ENCODE peak calls at places on chromosomes 3 and 15, in six cellular contexts. V, Y, X, L, K and A are unnamed samples.

GRCh38 chr3:188901126-188901525 is 270.6 kb upstream of the TPRG1 start:
- DNase-seq in V (no peak), Y (no peak), X (no peak), L (no peak), K (no peak), A (no peak)

GRCh38 chr3:182618085-182618732 is 175.1 kb upstream of the ATP11B start:
- DNase-seq in V (no peak), Y (no peak), X (no peak), L (no peak), K (no peak), A (peak)

GRCh38 chr3:183149915-183150825 is 12.4 kb downstream of the LAMP3 start:
- DNase-seq in V (no peak), Y (no peak), X (no peak), L (no peak), K (no peak), A (no peak)

GRCh38 chr3:137998643-137999042 is 11.3 kb upstream of the CLDN18 start:
- DNase-seq in V (no peak), Y (no peak), X (no peak), L (no peak), K (no peak), A (no peak)

GRCh38 chr3:116083686-116084085 is 361.6 kb downstream of the LSAMP start:
- DNase-seq in V (no peak), Y (no peak), X (no peak), L (no peak), K (no peak), A (no peak)

GRCh38 chr15:63983071-63983711 is 63.1 kb downstream of the DAPK2 start:
- DNase-seq in V (no peak), Y (peak), X (no peak), L (no peak), K (no peak), A (peak)

GRCh38 chr3:152444029-152444641 is 175.4 kb downstream of the MBNL1 start:
- DNase-seq in V (no peak), Y (peak), X (no peak), L (no peak), K (no peak), A (no peak)

GRCh38 chr3:153138267-153139210 is 23.5 kb upstream of the RAP2B start:
- DNase-seq in V (no peak), Y (peak), X (peak), L (no peak), K (peak), A (no peak)

GRCh38 chr3:32934150-32934742 is 17.2 kb upstream of the CCR4 start:
- DNase-seq in V (peak), Y (peak), X (no peak), L (no peak), K (peak), A (peak)

GRCh38 chr3:40617084-40617483 is 92.3 kb downstream of the ZNF621 start:
- DNase-seq in V (no peak), Y (no peak), X (no peak), L (no peak), K (no peak), A (no peak)

GRCh38 chr3:103158183-103158582 is 723.4 kb downstream of the ZPLD1 start:
- DNase-seq in V (no peak), Y (no peak), X (no peak), L (no peak), K (no peak), A (no peak)

GRCh38 chr15:66621491-66622467 is 56.0 kb upstream of the LCTL start:
- DNase-seq in V (no peak), Y (no peak), X (no peak), L (no peak), K (no peak), A (peak)

GRCh38 chr15:99564221-99565030 is 1.4 kb upstream of the MEF2A start:
- DNase-seq in V (peak), Y (peak), X (no peak), L (no peak), K (peak), A (peak)

GRCh38 chr3:32414527-32415202 is 23.0 kb downstream of the CMTM7 start:
- DNase-seq in V (no peak), Y (no peak), X (no peak), L (peak), K (peak), A (no peak)

GRCh38 chr15:93384886-93385285 is 295.9 kb upstream of the RGMA start:
- DNase-seq in V (no peak), Y (no peak), X (no peak), L (no peak), K (no peak), A (no peak)

GRCh38 chr3:195003893-195004289 is 267.1 kb downstream of the XXYLT1 start:
- DNase-seq in V (no peak), Y (no peak), X (no peak), L (no peak), K (no peak), A (no peak)

GRCh38 chr3:66376568-66376967 is 124.3 kb downstream of the LRIG1 start:
- DNase-seq in V (no peak), Y (no peak), X (no peak), L (no peak), K (no peak), A (no peak)

GRCh38 chr3:40079203-40079844 is 230.2 kb upstream of the EIF1B start:
- DNase-seq in V (no peak), Y (no peak), X (no peak), L (no peak), K (peak), A (no peak)

GRCh38 chr3:128282392-128283196 is 129.3 kb downstream of the EEFSEC start:
- DNase-seq in V (no peak), Y (no peak), X (no peak), L (no peak), K (no peak), A (no peak)

GRCh38 chr3:138271189-138271794 is 58.4 kb downstream of the NME9 start:
- DNase-seq in V (no peak), Y (peak), X (no peak), L (no peak), K (no peak), A (no peak)

GRCh38 chr3:52240059-52240885 is 1.3 kb upstream of the TWF2 start:
- DNase-seq in V (peak), Y (peak), X (no peak), L (peak), K (peak), A (no peak)

GRCh38 chr3:149886957-149887356 is 73.9 kb downstream of the RNF13 start:
- DNase-seq in V (no peak), Y (no peak), X (no peak), L (no peak), K (no peak), A (no peak)

GRCh38 chr3:161148832-161149475 is 43.8 kb upstream of the B3GALNT1 start:
- DNase-seq in V (no peak), Y (no peak), X (no peak), L (no peak), K (no peak), A (no peak)

GRCh38 chr3:52124766-52125165 is 29.5 kb downstream of the POC1A start:
- DNase-seq in V (no peak), Y (no peak), X (no peak), L (no peak), K (no peak), A (no peak)

GRCh38 chr15:73717802-73718201 is 33.6 kb downstream of the CD276 start:
- DNase-seq in V (no peak), Y (no peak), X (no peak), L (no peak), K (no peak), A (no peak)

GRCh38 chr15:64046347-64047153 is at the start of gene DAPK2:
- DNase-seq in V (peak), Y (peak), X (peak), L (peak), K (peak), A (peak)

GRCh38 chr3:192835818-192836468 is 81.7 kb downstream of the MB21D2 start:
- DNase-seq in V (no peak), Y (no peak), X (no peak), L (no peak), K (no peak), A (no peak)

GRCh38 chr3:177482048-177482741 is 284.9 kb upstream of the TBL1XR1 start:
- DNase-seq in V (no peak), Y (no peak), X (no peak), L (no peak), K (no peak), A (no peak)

GRCh38 chr3:32708672-32709283 is 23.8 kb downstream of the CNOT10 start:
- DNase-seq in V (no peak), Y (no peak), X (no peak), L (no peak), K (no peak), A (no peak)

GRCh38 chr3:189626286-189626685 is 4.9 kb upstream of the TP63 start:
- DNase-seq in V (no peak), Y (no peak), X (no peak), L (no peak), K (no peak), A (no peak)

GRCh38 chr3:15861163-15861562 is 63.4 kb upstream of the ANKRD28 start:
- DNase-seq in V (no peak), Y (no peak), X (no peak), L (no peak), K (peak), A (no peak)

GRCh38 chr15:95557226-95558046 is 773.1 kb upstream of the NR2F2 start:
- DNase-seq in V (no peak), Y (no peak), X (no peak), L (no peak), K (no peak), A (peak)

GRCh38 chr3:77699292-77699691 is 659.4 kb downstream of the ROBO2 start:
- DNase-seq in V (no peak), Y (no peak), X (no peak), L (no peak), K (no peak), A (no peak)

GRCh38 chr3:127827808-127828207 is 5.5 kb upstream of the MGLL start:
- DNase-seq in V (no peak), Y (no peak), X (no peak), L (no peak), K (no peak), A (no peak)

GRCh38 chr15:101068961-101069734 is 150.0 kb downstream of the LRRK1 start:
- DNase-seq in V (peak), Y (no peak), X (no peak), L (no peak), K (no peak), A (peak)

GRCh38 chr3:50008931-50009330 is 69.0 kb downstream of the RBM6 start:
- DNase-seq in V (no peak), Y (no peak), X (no peak), L (no peak), K (no peak), A (no peak)